ENCODE peak calls at places on chromosomes 1 and 21, in nine cellular contexts. One of them, this sample, is unnamed.

GRCh38 chr1:77395051-77395450 is 113.2 kb downstream of the AK5 start:
- DNase-seq in GM13976: no peak
- DNase-seq in kidney: no peak
- DNase-seq in psoas muscle: no peak
- DNase-seq in ovary: no peak
- DNase-seq in cardiac fibroblast: no peak
- DNase-seq in neural progenitor cell: no peak
- DNase-seq in foreskin fibroblast: no peak
- DNase-seq in sigmoid colon: no peak
- DNase-seq in this sample: no peak

GRCh38 chr21:46297311-46298082 is 11.4 kb downstream of the YBEY start:
- DNase-seq in GM13976: no peak
- DNase-seq in kidney: no peak
- DNase-seq in psoas muscle: peak; percentile 70
- DNase-seq in ovary: peak; percentile 55
- DNase-seq in cardiac fibroblast: no peak
- DNase-seq in neural progenitor cell: no peak
- DNase-seq in foreskin fibroblast: no peak
- DNase-seq in sigmoid colon: no peak
- DNase-seq in this sample: no peak

GRCh38 chr1:242523968-242524570 is 428 bp downstream of the PLD5 start:
- DNase-seq in GM13976: peak; percentile 52
- DNase-seq in kidney: peak; percentile 70
- DNase-seq in psoas muscle: no peak
- DNase-seq in ovary: peak; percentile 62
- DNase-seq in cardiac fibroblast: peak; percentile 2
- DNase-seq in neural progenitor cell: peak; percentile 85
- DNase-seq in foreskin fibroblast: no peak
- DNase-seq in sigmoid colon: no peak
- DNase-seq in this sample: no peak

GRCh38 chr1:214685906-214686305 is 82.9 kb downstream of the CENPF start:
- DNase-seq in GM13976: no peak
- DNase-seq in kidney: no peak
- DNase-seq in psoas muscle: no peak
- DNase-seq in ovary: no peak
- DNase-seq in cardiac fibroblast: no peak
- DNase-seq in neural progenitor cell: no peak
- DNase-seq in foreskin fibroblast: no peak
- DNase-seq in sigmoid colon: no peak
- DNase-seq in this sample: no peak

GRCh38 chr1:206728588-206728987 is 42.0 kb upstream of the IL19 start:
- DNase-seq in GM13976: no peak
- DNase-seq in kidney: no peak
- DNase-seq in psoas muscle: no peak
- DNase-seq in ovary: no peak
- DNase-seq in cardiac fibroblast: no peak
- DNase-seq in neural progenitor cell: no peak
- DNase-seq in foreskin fibroblast: no peak
- DNase-seq in sigmoid colon: no peak
- DNase-seq in this sample: no peak

GRCh38 chr1:62394646-62395045 is 42.2 kb upstream of the USP1 start:
- DNase-seq in GM13976: no peak
- DNase-seq in kidney: no peak
- DNase-seq in psoas muscle: no peak
- DNase-seq in ovary: no peak
- DNase-seq in cardiac fibroblast: no peak
- DNase-seq in neural progenitor cell: no peak
- DNase-seq in foreskin fibroblast: no peak
- DNase-seq in sigmoid colon: no peak
- DNase-seq in this sample: no peak

GRCh38 chr1:12111741-12112140 is 48.6 kb downstream of the TNFRSF8 start:
- DNase-seq in GM13976: no peak
- DNase-seq in kidney: no peak
- DNase-seq in psoas muscle: no peak
- DNase-seq in ovary: no peak
- DNase-seq in cardiac fibroblast: no peak
- DNase-seq in neural progenitor cell: no peak
- DNase-seq in foreskin fibroblast: no peak
- DNase-seq in sigmoid colon: no peak
- DNase-seq in this sample: no peak

GRCh38 chr1:116242741-116243140 is 130.3 kb upstream of the ATP1A1 start:
- DNase-seq in GM13976: no peak
- DNase-seq in kidney: no peak
- DNase-seq in psoas muscle: no peak
- DNase-seq in ovary: no peak
- DNase-seq in cardiac fibroblast: no peak
- DNase-seq in neural progenitor cell: no peak
- DNase-seq in foreskin fibroblast: no peak
- DNase-seq in sigmoid colon: no peak
- DNase-seq in this sample: no peak

GRCh38 chr1:114561333-114561732 is 20.1 kb downstream of the BCAS2 start:
- DNase-seq in GM13976: no peak
- DNase-seq in kidney: no peak
- DNase-seq in psoas muscle: no peak
- DNase-seq in ovary: no peak
- DNase-seq in cardiac fibroblast: no peak
- DNase-seq in neural progenitor cell: no peak
- DNase-seq in foreskin fibroblast: no peak
- DNase-seq in sigmoid colon: no peak
- DNase-seq in this sample: no peak

GRCh38 chr1:232557661-232558260 is 72.2 kb downstream of the SIPA1L2 start:
- DNase-seq in GM13976: no peak
- DNase-seq in kidney: no peak
- DNase-seq in psoas muscle: no peak
- DNase-seq in ovary: no peak
- DNase-seq in cardiac fibroblast: no peak
- DNase-seq in neural progenitor cell: no peak
- DNase-seq in foreskin fibroblast: no peak
- DNase-seq in sigmoid colon: no peak
- DNase-seq in this sample: no peak

GRCh38 chr1:26015358-26015757 is 6.2 kb upstream of the EXTL1 start:
- DNase-seq in GM13976: no peak
- DNase-seq in kidney: no peak
- DNase-seq in psoas muscle: no peak
- DNase-seq in ovary: no peak
- DNase-seq in cardiac fibroblast: peak; percentile 67
- DNase-seq in neural progenitor cell: no peak
- DNase-seq in foreskin fibroblast: peak; percentile 76
- DNase-seq in sigmoid colon: no peak
- DNase-seq in this sample: no peak

GRCh38 chr1:38071530-38072266 is 25.1 kb upstream of the POU3F1 start:
- DNase-seq in GM13976: peak; percentile 73
- DNase-seq in kidney: no peak
- DNase-seq in psoas muscle: no peak
- DNase-seq in ovary: no peak
- DNase-seq in cardiac fibroblast: peak; percentile 61
- DNase-seq in neural progenitor cell: no peak
- DNase-seq in foreskin fibroblast: peak; percentile 26
- DNase-seq in sigmoid colon: no peak
- DNase-seq in this sample: no peak

GRCh38 chr1:158126425-158126824 is 54.3 kb upstream of the CD1D start:
- DNase-seq in GM13976: no peak
- DNase-seq in kidney: no peak
- DNase-seq in psoas muscle: no peak
- DNase-seq in ovary: no peak
- DNase-seq in cardiac fibroblast: no peak
- DNase-seq in neural progenitor cell: no peak
- DNase-seq in foreskin fibroblast: no peak
- DNase-seq in sigmoid colon: no peak
- DNase-seq in this sample: no peak

GRCh38 chr1:78688701-78689100 is 39.1 kb downstream of the IFI44 start:
- DNase-seq in GM13976: no peak
- DNase-seq in kidney: no peak
- DNase-seq in psoas muscle: no peak
- DNase-seq in ovary: no peak
- DNase-seq in cardiac fibroblast: peak; percentile 84
- DNase-seq in neural progenitor cell: no peak
- DNase-seq in foreskin fibroblast: peak; percentile 56
- DNase-seq in sigmoid colon: no peak
- DNase-seq in this sample: no peak
- TF ChIP-seq CTCF in GM13976: no peak
- TF ChIP-seq CTCF in kidney: no peak
- TF ChIP-seq CTCF in psoas muscle: no peak
- TF ChIP-seq CTCF in ovary: no peak
- TF ChIP-seq CTCF in cardiac fibroblast: peak; percentile 30
- TF ChIP-seq CTCF in neural progenitor cell: no peak
- TF ChIP-seq CTCF in foreskin fibroblast: peak; percentile 31
- TF ChIP-seq CTCF in sigmoid colon: no peak
- TF ChIP-seq CTCF in this sample: no peak

DNA sequence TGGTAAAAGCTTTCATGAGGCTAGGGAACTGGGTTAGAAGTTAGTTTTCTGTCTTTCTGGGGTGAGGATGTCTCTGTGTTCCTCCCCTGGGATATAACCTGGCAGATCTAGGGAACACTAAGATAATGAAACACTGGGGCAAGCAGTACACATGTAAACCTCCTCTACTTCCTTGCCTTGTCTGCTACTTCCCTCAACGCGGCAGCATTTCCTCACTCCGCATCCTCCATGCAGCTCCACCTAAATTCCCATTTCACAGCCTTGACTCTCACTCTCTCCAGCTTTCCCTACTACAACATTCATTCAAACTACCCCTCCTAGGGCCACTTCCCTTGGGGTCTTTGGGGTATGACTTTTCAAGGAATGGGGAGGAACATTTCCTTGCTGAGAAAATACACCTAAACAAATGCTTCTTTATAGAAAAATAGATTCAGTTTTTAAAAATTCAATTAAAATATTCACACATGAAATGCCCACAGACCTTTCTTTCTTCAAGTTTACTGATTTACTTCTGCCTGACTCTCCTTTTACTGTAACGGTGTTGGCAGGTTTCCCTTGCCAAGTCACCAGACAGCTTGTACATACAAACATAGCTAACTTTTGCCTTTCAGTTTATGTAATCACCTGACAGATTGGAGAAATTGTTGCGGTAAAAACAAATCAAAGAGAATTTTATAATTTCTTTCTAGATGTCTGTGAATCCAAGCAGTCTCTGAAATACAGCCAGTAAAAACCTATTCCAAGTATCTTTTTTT is 90.1 kb downstream of the TNFSF18 start:
- DNase-seq in GM13976: no peak
- DNase-seq in kidney: no peak
- DNase-seq in psoas muscle: no peak
- DNase-seq in ovary: no peak
- DNase-seq in cardiac fibroblast: peak; percentile 44
- DNase-seq in neural progenitor cell: no peak
- DNase-seq in foreskin fibroblast: peak; percentile 43
- DNase-seq in sigmoid colon: no peak
- DNase-seq in this sample: no peak
- TF ChIP-seq CTCF in GM13976: no peak
- TF ChIP-seq CTCF in kidney: no peak
- TF ChIP-seq CTCF in psoas muscle: no peak
- TF ChIP-seq CTCF in ovary: no peak
- TF ChIP-seq CTCF in cardiac fibroblast: peak; percentile 15
- TF ChIP-seq CTCF in neural progenitor cell: no peak
- TF ChIP-seq CTCF in foreskin fibroblast: no peak
- TF ChIP-seq CTCF in sigmoid colon: no peak
- TF ChIP-seq CTCF in this sample: no peak

GRCh38 chr1:229119876-229120275 is 151.0 kb upstream of the RAB4A start:
- DNase-seq in GM13976: no peak
- DNase-seq in kidney: no peak
- DNase-seq in psoas muscle: no peak
- DNase-seq in ovary: no peak
- DNase-seq in cardiac fibroblast: no peak
- DNase-seq in neural progenitor cell: no peak
- DNase-seq in foreskin fibroblast: no peak
- DNase-seq in sigmoid colon: no peak
- DNase-seq in this sample: no peak
- TF ChIP-seq CTCF in GM13976: no peak
- TF ChIP-seq CTCF in kidney: no peak
- TF ChIP-seq CTCF in psoas muscle: no peak
- TF ChIP-seq CTCF in ovary: no peak
- TF ChIP-seq CTCF in cardiac fibroblast: no peak
- TF ChIP-seq CTCF in neural progenitor cell: no peak
- TF ChIP-seq CTCF in foreskin fibroblast: no peak
- TF ChIP-seq CTCF in sigmoid colon: no peak
- TF ChIP-seq CTCF in this sample: no peak

GRCh38 chr1:24778141-24778540 is 32.9 kb downstream of the CLIC4 start:
- DNase-seq in GM13976: no peak
- DNase-seq in kidney: no peak
- DNase-seq in psoas muscle: no peak
- DNase-seq in ovary: no peak
- DNase-seq in cardiac fibroblast: no peak
- DNase-seq in neural progenitor cell: no peak
- DNase-seq in foreskin fibroblast: no peak
- DNase-seq in sigmoid colon: no peak
- DNase-seq in this sample: no peak

GRCh38 chr1:24776821-24777220 is 31.6 kb downstream of the CLIC4 start:
- DNase-seq in GM13976: no peak
- DNase-seq in kidney: no peak
- DNase-seq in psoas muscle: no peak
- DNase-seq in ovary: no peak
- DNase-seq in cardiac fibroblast: no peak
- DNase-seq in neural progenitor cell: peak; percentile 9
- DNase-seq in foreskin fibroblast: no peak
- DNase-seq in sigmoid colon: no peak
- DNase-seq in this sample: no peak

GRCh38 chr1:24775348-24775747 is 30.1 kb downstream of the CLIC4 start:
- DNase-seq in GM13976: no peak
- DNase-seq in kidney: no peak
- DNase-seq in psoas muscle: no peak
- DNase-seq in ovary: no peak
- DNase-seq in cardiac fibroblast: no peak
- DNase-seq in neural progenitor cell: no peak
- DNase-seq in foreskin fibroblast: no peak
- DNase-seq in sigmoid colon: no peak
- DNase-seq in this sample: no peak

GRCh38 chr1:24773618-24774017 is 28.4 kb downstream of the CLIC4 start:
- DNase-seq in GM13976: no peak
- DNase-seq in kidney: no peak
- DNase-seq in psoas muscle: no peak
- DNase-seq in ovary: no peak
- DNase-seq in cardiac fibroblast: no peak
- DNase-seq in neural progenitor cell: no peak
- DNase-seq in foreskin fibroblast: no peak
- DNase-seq in sigmoid colon: no peak
- DNase-seq in this sample: no peak

GRCh38 chr1:24775901-24776300 is 30.7 kb downstream of the CLIC4 start:
- DNase-seq in GM13976: no peak
- DNase-seq in kidney: no peak
- DNase-seq in psoas muscle: no peak
- DNase-seq in ovary: no peak
- DNase-seq in cardiac fibroblast: no peak
- DNase-seq in neural progenitor cell: no peak
- DNase-seq in foreskin fibroblast: no peak
- DNase-seq in sigmoid colon: no peak
- DNase-seq in this sample: no peak
- TF ChIP-seq CTCF in GM13976: peak; percentile 0
- TF ChIP-seq CTCF in kidney: no peak
- TF ChIP-seq CTCF in psoas muscle: no peak
- TF ChIP-seq CTCF in ovary: no peak
- TF ChIP-seq CTCF in cardiac fibroblast: no peak
- TF ChIP-seq CTCF in neural progenitor cell: no peak
- TF ChIP-seq CTCF in foreskin fibroblast: no peak
- TF ChIP-seq CTCF in sigmoid colon: no peak
- TF ChIP-seq CTCF in this sample: no peak

GRCh38 chr1:53992085-53992874 is 25.7 kb downstream of the LDLRAD1 start:
- DNase-seq in GM13976: no peak
- DNase-seq in kidney: no peak
- DNase-seq in psoas muscle: no peak
- DNase-seq in ovary: no peak
- DNase-seq in cardiac fibroblast: peak; percentile 21
- DNase-seq in neural progenitor cell: peak; percentile 56
- DNase-seq in foreskin fibroblast: no peak
- DNase-seq in sigmoid colon: no peak
- DNase-seq in this sample: no peak
- TF ChIP-seq CTCF in GM13976: no peak
- TF ChIP-seq CTCF in kidney: no peak
- TF ChIP-seq CTCF in psoas muscle: no peak
- TF ChIP-seq CTCF in ovary: no peak
- TF ChIP-seq CTCF in cardiac fibroblast: peak; percentile 38
- TF ChIP-seq CTCF in neural progenitor cell: peak; percentile 48
- TF ChIP-seq CTCF in foreskin fibroblast: no peak
- TF ChIP-seq CTCF in sigmoid colon: no peak
- TF ChIP-seq CTCF in this sample: no peak

GRCh38 chr1:100894622-100895539 is at the start of gene EXTL2:
- DNase-seq in GM13976: peak; percentile 74
- DNase-seq in kidney: peak; percentile 95
- DNase-seq in psoas muscle: peak; percentile 87
- DNase-seq in ovary: peak; percentile 85
- DNase-seq in cardiac fibroblast: peak; percentile 78
- DNase-seq in neural progenitor cell: peak; percentile 92
- DNase-seq in foreskin fibroblast: peak; percentile 70
- DNase-seq in sigmoid colon: peak; percentile 90
- DNase-seq in this sample: peak; percentile 39
- TF ChIP-seq CTCF in GM13976: no peak
- TF ChIP-seq CTCF in kidney: no peak
- TF ChIP-seq CTCF in psoas muscle: no peak
- TF ChIP-seq CTCF in ovary: no peak
- TF ChIP-seq CTCF in cardiac fibroblast: no peak
- TF ChIP-seq CTCF in neural progenitor cell: no peak
- TF ChIP-seq CTCF in foreskin fibroblast: no peak
- TF ChIP-seq CTCF in sigmoid colon: no peak
- TF ChIP-seq CTCF in this sample: no peak